ENCODE peak calls at places on chromosomes 2 and 18, in six cellular contexts. One of them, this sample, is unnamed.

GRCh38 chr2:47313141-47313691 is 89.7 kb upstream of the MSH2 start:
- DNase-seq in Peyer's patch: peak
- DNase-seq in cardiac fibroblast: peak
- DNase-seq in T-cell: no peak
- DNase-seq in effector CD4-positive, alpha-beta T cell: no peak
- DNase-seq in CD8-positive, alpha-beta T cell: no peak
- DNase-seq in this sample: no peak

GRCh38 chr2:170819941-170820646 is 3.4 kb downstream of the GAD1 start:
- DNase-seq in Peyer's patch: no peak
- DNase-seq in cardiac fibroblast: no peak
- DNase-seq in T-cell: no peak
- DNase-seq in effector CD4-positive, alpha-beta T cell: no peak
- DNase-seq in CD8-positive, alpha-beta T cell: no peak
- DNase-seq in this sample: no peak

GRCh38 chr18:79912409-79912991 is 39.0 kb downstream of the SLC66A2 start:
- DNase-seq in Peyer's patch: no peak
- DNase-seq in cardiac fibroblast: peak
- DNase-seq in T-cell: peak
- DNase-seq in effector CD4-positive, alpha-beta T cell: no peak
- DNase-seq in CD8-positive, alpha-beta T cell: peak
- DNase-seq in this sample: no peak

GRCh38 chr2:197215988-197216979 is 94.3 kb downstream of the ANKRD44 start:
- DNase-seq in Peyer's patch: no peak
- DNase-seq in cardiac fibroblast: peak
- DNase-seq in T-cell: no peak
- DNase-seq in effector CD4-positive, alpha-beta T cell: no peak
- DNase-seq in CD8-positive, alpha-beta T cell: no peak
- DNase-seq in this sample: no peak

GRCh38 chr2:10717630-10718029 is 3.8 kb upstream of the ATP6V1C2 start:
- DNase-seq in Peyer's patch: no peak
- DNase-seq in cardiac fibroblast: peak
- DNase-seq in T-cell: no peak
- DNase-seq in effector CD4-positive, alpha-beta T cell: no peak
- DNase-seq in CD8-positive, alpha-beta T cell: no peak
- DNase-seq in this sample: no peak

GRCh38 chr2:105324732-105325131 is 4.8 kb downstream of the TGFBRAP1 start:
- DNase-seq in Peyer's patch: no peak
- DNase-seq in cardiac fibroblast: peak
- DNase-seq in T-cell: no peak
- DNase-seq in effector CD4-positive, alpha-beta T cell: no peak
- DNase-seq in CD8-positive, alpha-beta T cell: no peak
- DNase-seq in this sample: no peak

GRCh38 chr2:100293341-100294161 is 28.8 kb downstream of the LONRF2 start:
- DNase-seq in Peyer's patch: no peak
- DNase-seq in cardiac fibroblast: no peak
- DNase-seq in T-cell: no peak
- DNase-seq in effector CD4-positive, alpha-beta T cell: no peak
- DNase-seq in CD8-positive, alpha-beta T cell: no peak
- DNase-seq in this sample: no peak

GRCh38 chr18:62925031-62925688 is 209.8 kb downstream of the PHLPP1 start:
- DNase-seq in Peyer's patch: no peak
- DNase-seq in cardiac fibroblast: no peak
- DNase-seq in T-cell: no peak
- DNase-seq in effector CD4-positive, alpha-beta T cell: no peak
- DNase-seq in CD8-positive, alpha-beta T cell: no peak
- DNase-seq in this sample: no peak

GRCh38 chr18:26497881-26498280 is 50.5 kb downstream of the KCTD1 start:
- DNase-seq in Peyer's patch: no peak
- DNase-seq in cardiac fibroblast: peak
- DNase-seq in T-cell: no peak
- DNase-seq in effector CD4-positive, alpha-beta T cell: no peak
- DNase-seq in CD8-positive, alpha-beta T cell: no peak
- DNase-seq in this sample: no peak

GRCh38 chr18:2302628-2303516 is 268.4 kb downstream of the METTL4 start:
- DNase-seq in Peyer's patch: no peak
- DNase-seq in cardiac fibroblast: peak
- DNase-seq in T-cell: no peak
- DNase-seq in effector CD4-positive, alpha-beta T cell: no peak
- DNase-seq in CD8-positive, alpha-beta T cell: no peak
- DNase-seq in this sample: no peak

GRCh38 chr2:199727801-199728200 is 123.2 kb downstream of the FTCDNL1 start:
- DNase-seq in Peyer's patch: no peak
- DNase-seq in cardiac fibroblast: no peak
- DNase-seq in T-cell: no peak
- DNase-seq in effector CD4-positive, alpha-beta T cell: no peak
- DNase-seq in CD8-positive, alpha-beta T cell: no peak
- DNase-seq in this sample: no peak

GRCh38 chr2:184695-185094 is 79.1 kb downstream of the SH3YL1 start:
- DNase-seq in Peyer's patch: no peak
- DNase-seq in cardiac fibroblast: no peak
- DNase-seq in T-cell: no peak
- DNase-seq in effector CD4-positive, alpha-beta T cell: no peak
- DNase-seq in CD8-positive, alpha-beta T cell: no peak
- DNase-seq in this sample: no peak

GRCh38 chr2:7020059-7020458 is 102.8 kb downstream of the RNF144A start:
- DNase-seq in Peyer's patch: no peak
- DNase-seq in cardiac fibroblast: no peak
- DNase-seq in T-cell: no peak
- DNase-seq in effector CD4-positive, alpha-beta T cell: no peak
- DNase-seq in CD8-positive, alpha-beta T cell: no peak
- DNase-seq in this sample: no peak

GRCh38 chr18:75287006-75287405 is 76.4 kb downstream of the TSHZ1 start:
- DNase-seq in Peyer's patch: no peak
- DNase-seq in cardiac fibroblast: no peak
- DNase-seq in T-cell: no peak
- DNase-seq in effector CD4-positive, alpha-beta T cell: no peak
- DNase-seq in CD8-positive, alpha-beta T cell: no peak
- DNase-seq in this sample: no peak

GRCh38 chr2:109446531-109447131 is 167.1 kb downstream of the SEPTIN10 start:
- DNase-seq in Peyer's patch: peak
- DNase-seq in cardiac fibroblast: no peak
- DNase-seq in T-cell: no peak
- DNase-seq in effector CD4-positive, alpha-beta T cell: no peak
- DNase-seq in CD8-positive, alpha-beta T cell: no peak
- DNase-seq in this sample: no peak

GRCh38 chr2:144132357-144132756 is 387.6 kb downstream of the ZEB2 start:
- DNase-seq in Peyer's patch: no peak
- DNase-seq in cardiac fibroblast: no peak
- DNase-seq in T-cell: no peak
- DNase-seq in effector CD4-positive, alpha-beta T cell: no peak
- DNase-seq in CD8-positive, alpha-beta T cell: no peak
- DNase-seq in this sample: no peak

GRCh38 chr2:164014068-164014577 is 278.3 kb upstream of the FIGN start:
- DNase-seq in Peyer's patch: no peak
- DNase-seq in cardiac fibroblast: peak
- DNase-seq in T-cell: no peak
- DNase-seq in effector CD4-positive, alpha-beta T cell: no peak
- DNase-seq in CD8-positive, alpha-beta T cell: no peak
- DNase-seq in this sample: no peak

GRCh38 chr2:157489981-157490380 is 46.1 kb upstream of the CYTIP start:
- DNase-seq in Peyer's patch: no peak
- DNase-seq in cardiac fibroblast: no peak
- DNase-seq in T-cell: no peak
- DNase-seq in effector CD4-positive, alpha-beta T cell: no peak
- DNase-seq in CD8-positive, alpha-beta T cell: no peak
- DNase-seq in this sample: no peak

GRCh38 chr2:181008418-181008817 is 28.0 kb downstream of the UBE2E3 start:
- DNase-seq in Peyer's patch: peak
- DNase-seq in cardiac fibroblast: peak
- DNase-seq in T-cell: no peak
- DNase-seq in effector CD4-positive, alpha-beta T cell: no peak
- DNase-seq in CD8-positive, alpha-beta T cell: no peak
- DNase-seq in this sample: no peak

GRCh38 chr18:58091099-58091611 is 47.1 kb downstream of the NEDD4L start:
- DNase-seq in Peyer's patch: peak
- DNase-seq in cardiac fibroblast: no peak
- DNase-seq in T-cell: no peak
- DNase-seq in effector CD4-positive, alpha-beta T cell: no peak
- DNase-seq in CD8-positive, alpha-beta T cell: no peak
- DNase-seq in this sample: no peak

GRCh38 chr2:67727623-67728022 is 330.5 kb downstream of the ETAA1 start:
- DNase-seq in Peyer's patch: no peak
- DNase-seq in cardiac fibroblast: no peak
- DNase-seq in T-cell: no peak
- DNase-seq in effector CD4-positive, alpha-beta T cell: no peak
- DNase-seq in CD8-positive, alpha-beta T cell: no peak
- DNase-seq in this sample: no peak

GRCh38 chr2:133123912-133124311 is 444.4 kb downstream of the NCKAP5 start:
- DNase-seq in Peyer's patch: no peak
- DNase-seq in cardiac fibroblast: no peak
- DNase-seq in T-cell: no peak
- DNase-seq in effector CD4-positive, alpha-beta T cell: no peak
- DNase-seq in CD8-positive, alpha-beta T cell: no peak
- DNase-seq in this sample: no peak

GRCh38 chr18:46939337-46939963 is 22.0 kb downstream of the KATNAL2 start:
- DNase-seq in Peyer's patch: no peak
- DNase-seq in cardiac fibroblast: peak
- DNase-seq in T-cell: no peak
- DNase-seq in effector CD4-positive, alpha-beta T cell: no peak
- DNase-seq in CD8-positive, alpha-beta T cell: no peak
- DNase-seq in this sample: no peak

GRCh38 chr18:60112369-60112768 is 212.6 kb downstream of the PMAIP1 start:
- DNase-seq in Peyer's patch: no peak
- DNase-seq in cardiac fibroblast: no peak
- DNase-seq in T-cell: no peak
- DNase-seq in effector CD4-positive, alpha-beta T cell: no peak
- DNase-seq in CD8-positive, alpha-beta T cell: no peak
- DNase-seq in this sample: no peak

GRCh38 chr2:119428488-119429224 is 3.0 kb upstream of the TMEM37 start:
- DNase-seq in Peyer's patch: peak
- DNase-seq in cardiac fibroblast: no peak
- DNase-seq in T-cell: no peak
- DNase-seq in effector CD4-positive, alpha-beta T cell: no peak
- DNase-seq in CD8-positive, alpha-beta T cell: no peak
- DNase-seq in this sample: no peak

GRCh38 chr18:21243041-21243431 is 1.0 kb downstream of the GREB1L start:
- DNase-seq in Peyer's patch: no peak
- DNase-seq in cardiac fibroblast: no peak
- DNase-seq in T-cell: no peak
- DNase-seq in effector CD4-positive, alpha-beta T cell: no peak
- DNase-seq in CD8-positive, alpha-beta T cell: no peak
- DNase-seq in this sample: no peak

GRCh38 chr18:76708036-76708726 is 114.2 kb upstream of the ZNF236 start:
- DNase-seq in Peyer's patch: no peak
- DNase-seq in cardiac fibroblast: no peak
- DNase-seq in T-cell: no peak
- DNase-seq in effector CD4-positive, alpha-beta T cell: no peak
- DNase-seq in CD8-positive, alpha-beta T cell: no peak
- DNase-seq in this sample: no peak

GRCh38 chr2:218806346-218806978 is 24.5 kb downstream of the CYP27A1 start:
- DNase-seq in Peyer's patch: peak
- DNase-seq in cardiac fibroblast: peak
- DNase-seq in T-cell: no peak
- DNase-seq in effector CD4-positive, alpha-beta T cell: no peak
- DNase-seq in CD8-positive, alpha-beta T cell: no peak
- DNase-seq in this sample: no peak

GRCh38 chr2:197889041-197889440 is 84.6 kb downstream of the PLCL1 start:
- DNase-seq in Peyer's patch: no peak
- DNase-seq in cardiac fibroblast: peak
- DNase-seq in T-cell: no peak
- DNase-seq in effector CD4-positive, alpha-beta T cell: peak
- DNase-seq in CD8-positive, alpha-beta T cell: peak
- DNase-seq in this sample: no peak

GRCh38 chr18:44682181-44682870 is 1.6 kb downstream of the SETBP1 start:
- DNase-seq in Peyer's patch: peak
- DNase-seq in cardiac fibroblast: no peak
- DNase-seq in T-cell: no peak
- DNase-seq in effector CD4-positive, alpha-beta T cell: no peak
- DNase-seq in CD8-positive, alpha-beta T cell: no peak
- DNase-seq in this sample: no peak

GRCh38 chr2:121242976-121243375 is 42.0 kb downstream of the TFCP2L1 start:
- DNase-seq in Peyer's patch: no peak
- DNase-seq in cardiac fibroblast: no peak
- DNase-seq in T-cell: no peak
- DNase-seq in effector CD4-positive, alpha-beta T cell: no peak
- DNase-seq in CD8-positive, alpha-beta T cell: no peak
- DNase-seq in this sample: no peak

GRCh38 chr2:216257089-216257488 is 115.2 kb downstream of the MARCHF4 start:
- DNase-seq in Peyer's patch: no peak
- DNase-seq in cardiac fibroblast: no peak
- DNase-seq in T-cell: no peak
- DNase-seq in effector CD4-positive, alpha-beta T cell: no peak
- DNase-seq in CD8-positive, alpha-beta T cell: no peak
- DNase-seq in this sample: no peak

GRCh38 chr18:48922801-48923730 is 27.7 kb downstream of the SMAD7 start:
- DNase-seq in Peyer's patch: peak
- DNase-seq in cardiac fibroblast: peak
- DNase-seq in T-cell: no peak
- DNase-seq in effector CD4-positive, alpha-beta T cell: no peak
- DNase-seq in CD8-positive, alpha-beta T cell: no peak
- DNase-seq in this sample: no peak

GRCh38 chr18:12015697-12016062 is 34.4 kb downstream of the IMPA2 start:
- DNase-seq in Peyer's patch: peak
- DNase-seq in cardiac fibroblast: peak
- DNase-seq in T-cell: no peak
- DNase-seq in effector CD4-positive, alpha-beta T cell: no peak
- DNase-seq in CD8-positive, alpha-beta T cell: no peak
- DNase-seq in this sample: no peak

GRCh38 chr2:127050803-127051115 is 56.2 kb downstream of the BIN1 start:
- DNase-seq in Peyer's patch: peak
- DNase-seq in cardiac fibroblast: no peak
- DNase-seq in T-cell: no peak
- DNase-seq in effector CD4-positive, alpha-beta T cell: no peak
- DNase-seq in CD8-positive, alpha-beta T cell: no peak
- DNase-seq in this sample: no peak

GRCh38 chr2:239600650-239601049 is 199.8 kb upstream of the HDAC4 start:
- DNase-seq in Peyer's patch: peak
- DNase-seq in cardiac fibroblast: no peak
- DNase-seq in T-cell: peak
- DNase-seq in effector CD4-positive, alpha-beta T cell: no peak
- DNase-seq in CD8-positive, alpha-beta T cell: no peak
- DNase-seq in this sample: no peak